ENCODE peak calls at places on chromosomes 13 and 19, in four cellular contexts. One of them, this sample, is unnamed.

GRCh38 chr13:28865312-28865711 is 45.2 kb downstream of the MTUS2 start:
- DNase-seq in fibroblast of lung: no peak
- DNase-seq in endothelial cell of umbilical vein: no peak
- DNase-seq in kidney: no peak
- DNase-seq in this sample: no peak

GRCh38 chr13:54563286-54563685 is 1534.7 kb downstream of the OLFM4 start:
- DNase-seq in kidney: no peak
- DNase-seq in endothelial cell of umbilical vein: no peak
- DNase-seq in fibroblast of lung: no peak
- DNase-seq in this sample: peak

GRCh38 chr19:41872775-41873647 is 4.1 kb upstream of the CD79A start:
- DNase-seq in fibroblast of lung: peak
- DNase-seq in kidney: peak
- DNase-seq in endothelial cell of umbilical vein: peak
- DNase-seq in this sample: peak

GRCh38 chr13:46983881-46984280 is 87.0 kb upstream of the HTR2A start:
- DNase-seq in kidney: no peak
- DNase-seq in endothelial cell of umbilical vein: no peak
- DNase-seq in fibroblast of lung: peak
- DNase-seq in this sample: peak

GRCh38 chr13:44904982-44905381 is 84.3 kb downstream of the NUFIP1 start:
- DNase-seq in kidney: peak
- DNase-seq in endothelial cell of umbilical vein: peak
- DNase-seq in fibroblast of lung: peak
- DNase-seq in this sample: peak

GRCh38 chr13:49669735-49670309 is 21.5 kb downstream of the EBPL start:
- DNase-seq in endothelial cell of umbilical vein: peak
- DNase-seq in fibroblast of lung: peak
- DNase-seq in kidney: no peak
- DNase-seq in this sample: peak

GRCh38 chr13:65330691-65331090 is 1899.4 kb downstream of the PCDH9 start:
- DNase-seq in fibroblast of lung: no peak
- DNase-seq in endothelial cell of umbilical vein: no peak
- DNase-seq in kidney: peak
- DNase-seq in this sample: no peak

GRCh38 chr13:51614350-51614786 is 30.1 kb downstream of the WDFY2 start:
- DNase-seq in fibroblast of lung: no peak
- DNase-seq in kidney: no peak
- DNase-seq in endothelial cell of umbilical vein: no peak
- DNase-seq in this sample: no peak

GRCh38 chr13:36362251-36362650 is 16.1 kb upstream of the SPART start:
- DNase-seq in fibroblast of lung: peak
- DNase-seq in kidney: no peak
- DNase-seq in endothelial cell of umbilical vein: no peak
- DNase-seq in this sample: peak

GRCh38 chr19:15722956-15723355 is 4.9 kb upstream of the OR10H2 start:
- DNase-seq in endothelial cell of umbilical vein: no peak
- DNase-seq in fibroblast of lung: no peak
- DNase-seq in kidney: no peak
- DNase-seq in this sample: no peak

GRCh38 chr19:7385062-7385461 is 36.3 kb downstream of the ARHGEF18 start:
- DNase-seq in fibroblast of lung: no peak
- DNase-seq in kidney: peak
- DNase-seq in endothelial cell of umbilical vein: no peak
- DNase-seq in this sample: no peak

GRCh38 chr19:41214161-41214560 is 4.9 kb upstream of the AXL start:
- DNase-seq in kidney: no peak
- DNase-seq in fibroblast of lung: no peak
- DNase-seq in endothelial cell of umbilical vein: no peak
- DNase-seq in this sample: no peak

GRCh38 chr13:40102854-40103253 is 447.4 kb downstream of the COG6 start:
- DNase-seq in fibroblast of lung: peak
- DNase-seq in kidney: peak
- DNase-seq in endothelial cell of umbilical vein: no peak
- DNase-seq in this sample: peak

GRCh38 chr13:70964124-70964523 is 855.9 kb upstream of the KLHL1 start:
- DNase-seq in endothelial cell of umbilical vein: peak
- DNase-seq in fibroblast of lung: no peak
- DNase-seq in kidney: no peak
- DNase-seq in this sample: peak

GRCh38 chr19:1970806-1971502 is 30.0 kb downstream of the CSNK1G2 start:
- DNase-seq in kidney: no peak
- DNase-seq in endothelial cell of umbilical vein: no peak
- DNase-seq in fibroblast of lung: no peak
- DNase-seq in this sample: peak

GRCh38 chr19:39470724-39471339 is 9.8 kb upstream of the TIMM50 start:
- DNase-seq in fibroblast of lung: peak
- DNase-seq in endothelial cell of umbilical vein: no peak
- DNase-seq in kidney: no peak
- DNase-seq in this sample: no peak

GRCh38 chr13:29456419-29456818 is 139.1 kb downstream of the SLC7A1 start:
- DNase-seq in endothelial cell of umbilical vein: no peak
- DNase-seq in fibroblast of lung: no peak
- DNase-seq in kidney: no peak
- DNase-seq in this sample: no peak

DNA sequence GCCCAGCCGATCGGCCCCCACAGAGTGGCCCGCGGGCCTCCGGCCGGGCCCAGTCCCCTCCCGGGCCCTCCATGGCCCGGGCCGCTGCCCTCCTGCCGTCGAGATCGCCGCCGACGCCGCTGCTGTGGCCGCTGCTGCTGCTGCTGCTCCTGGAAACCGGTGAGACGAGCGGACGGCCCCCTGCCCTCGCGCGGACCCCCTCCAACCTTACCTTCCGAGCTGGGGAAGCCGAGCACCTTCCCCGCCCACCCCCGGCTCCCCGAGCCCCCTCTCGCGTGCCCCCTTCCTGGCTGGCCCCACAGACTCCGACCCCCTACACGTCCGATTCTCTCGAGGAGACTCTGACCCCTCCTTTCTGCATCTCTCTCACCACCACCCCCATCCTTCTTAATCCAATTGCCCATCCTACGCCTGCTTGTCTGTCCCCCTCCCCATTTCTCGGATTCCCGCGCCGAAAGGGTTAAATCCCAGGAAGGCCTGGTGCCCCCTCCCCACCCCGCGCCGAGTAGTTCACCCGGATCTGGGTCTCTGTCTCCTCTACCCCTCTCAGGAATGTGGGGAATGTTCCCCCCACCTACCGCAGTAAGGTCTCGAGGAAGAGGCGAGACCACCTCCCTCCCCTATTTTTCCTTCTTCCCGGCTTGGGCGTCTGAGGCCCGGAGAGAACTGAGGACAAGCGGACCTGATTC is 502 bp downstream of the NECTIN2 start:
- DNase-seq in fibroblast of lung: peak
- DNase-seq in endothelial cell of umbilical vein: peak
- DNase-seq in kidney: peak
- DNase-seq in this sample: no peak
- H3K9ac ChIP-seq in fibroblast of lung: peak
- H3K9ac ChIP-seq in endothelial cell of umbilical vein: peak
- H3K9ac ChIP-seq in kidney: peak
- H3K9ac ChIP-seq in this sample: peak

GRCh38 chr19:6271251-6271650 is 8.5 kb downstream of the MLLT1 start:
- DNase-seq in kidney: peak
- DNase-seq in fibroblast of lung: peak
- DNase-seq in endothelial cell of umbilical vein: peak
- DNase-seq in this sample: no peak
- H3K9ac ChIP-seq in kidney: no peak
- H3K9ac ChIP-seq in fibroblast of lung: peak
- H3K9ac ChIP-seq in endothelial cell of umbilical vein: peak
- H3K9ac ChIP-seq in this sample: peak

DNA sequence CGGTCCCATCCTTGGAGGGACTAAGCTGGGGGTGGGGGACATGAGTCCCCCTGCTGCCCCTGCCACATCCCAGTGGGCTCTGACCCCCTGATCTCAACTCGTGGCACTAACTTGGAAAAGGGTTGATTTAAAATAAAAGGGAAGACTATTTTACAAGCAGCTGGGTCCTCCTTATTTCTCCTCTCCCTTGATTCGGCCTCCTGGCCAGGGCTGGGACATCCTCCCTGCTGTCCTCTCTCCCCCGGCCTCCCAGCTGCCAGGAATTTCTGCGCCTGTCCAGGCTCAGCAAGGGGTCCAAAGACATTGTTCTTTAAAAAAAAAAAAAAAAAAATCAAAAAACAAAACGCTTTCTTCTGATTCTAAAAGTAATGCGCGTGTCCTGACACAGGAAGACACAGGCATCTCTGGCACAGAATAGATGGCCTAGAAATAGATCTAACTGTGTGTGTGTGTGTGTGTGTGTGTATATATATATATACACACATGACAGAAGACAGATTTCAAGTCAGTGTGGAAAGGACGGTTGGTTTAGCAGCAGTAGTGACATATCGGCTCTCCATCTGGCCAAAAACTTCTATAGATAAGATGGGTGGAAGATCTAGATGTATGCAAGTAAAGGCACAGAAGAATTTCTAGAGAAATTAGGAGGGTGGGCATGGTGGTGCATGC is 12.3 kb upstream of the LENG8 start:
- DNase-seq in fibroblast of lung: no peak
- DNase-seq in kidney: peak
- DNase-seq in endothelial cell of umbilical vein: no peak
- DNase-seq in this sample: no peak
- H3K9ac ChIP-seq in fibroblast of lung: no peak
- H3K9ac ChIP-seq in kidney: no peak
- H3K9ac ChIP-seq in endothelial cell of umbilical vein: no peak
- H3K9ac ChIP-seq in this sample: no peak

GRCh38 chr19:48835734-48836088 is 580 bp downstream of the HSD17B14 start:
- DNase-seq in kidney: peak
- DNase-seq in fibroblast of lung: peak
- DNase-seq in endothelial cell of umbilical vein: peak
- DNase-seq in this sample: peak

GRCh38 chr19:48833977-48834376 is 2.3 kb downstream of the HSD17B14 start:
- DNase-seq in fibroblast of lung: no peak
- DNase-seq in kidney: no peak
- DNase-seq in endothelial cell of umbilical vein: no peak
- DNase-seq in this sample: no peak

GRCh38 chr19:48830088-48830487 is 6.2 kb downstream of the HSD17B14 start:
- DNase-seq in kidney: no peak
- DNase-seq in endothelial cell of umbilical vein: no peak
- DNase-seq in fibroblast of lung: no peak
- DNase-seq in this sample: no peak

GRCh38 chr19:48830965-48831364 is 5.3 kb downstream of the HSD17B14 start:
- DNase-seq in kidney: no peak
- DNase-seq in fibroblast of lung: no peak
- DNase-seq in endothelial cell of umbilical vein: no peak
- DNase-seq in this sample: no peak

DNA sequence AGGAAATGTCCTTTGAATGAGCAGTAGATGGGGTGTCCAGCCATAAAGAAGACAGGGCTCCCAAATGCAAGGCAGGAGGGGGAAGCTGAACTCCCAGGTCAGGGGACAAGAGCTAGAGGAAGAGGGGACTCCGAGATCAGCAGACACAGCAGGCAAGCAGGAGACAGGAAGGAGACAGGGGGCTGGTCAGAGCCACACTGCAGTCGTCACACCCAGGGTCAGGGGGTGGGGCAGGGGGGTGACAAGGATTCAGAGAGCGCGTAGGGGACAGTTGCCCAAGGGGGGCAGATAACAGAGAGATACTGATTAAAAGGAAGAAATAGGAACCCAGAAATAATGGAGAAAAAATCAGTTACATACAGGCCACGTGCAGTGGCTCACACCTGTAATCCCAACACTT is 3.2 kb downstream of the HSD17B14 start:
- DNase-seq in endothelial cell of umbilical vein: no peak
- DNase-seq in fibroblast of lung: no peak
- DNase-seq in kidney: no peak
- DNase-seq in this sample: no peak
- H3K9ac ChIP-seq in endothelial cell of umbilical vein: no peak
- H3K9ac ChIP-seq in fibroblast of lung: no peak
- H3K9ac ChIP-seq in kidney: no peak
- H3K9ac ChIP-seq in this sample: no peak

GRCh38 chr19:51926784-51927741 is at the start of gene ZNF613:
- DNase-seq in fibroblast of lung: peak
- DNase-seq in kidney: peak
- DNase-seq in endothelial cell of umbilical vein: peak
- DNase-seq in this sample: peak

GRCh38 chr19:51927859-51928258 is 587 bp downstream of the ZNF613 start:
- DNase-seq in fibroblast of lung: no peak
- DNase-seq in kidney: no peak
- DNase-seq in endothelial cell of umbilical vein: no peak
- DNase-seq in this sample: no peak

GRCh38 chr19:51926426-51926783 is 867 bp upstream of the ZNF613 start:
- DNase-seq in kidney: no peak
- DNase-seq in fibroblast of lung: no peak
- DNase-seq in endothelial cell of umbilical vein: no peak
- DNase-seq in this sample: no peak

GRCh38 chr19:51931921-51932320 is 4.6 kb downstream of the ZNF613 start:
- DNase-seq in kidney: no peak
- DNase-seq in fibroblast of lung: no peak
- DNase-seq in endothelial cell of umbilical vein: no peak
- DNase-seq in this sample: no peak
- H3K9ac ChIP-seq in kidney: no peak
- H3K9ac ChIP-seq in fibroblast of lung: no peak
- H3K9ac ChIP-seq in endothelial cell of umbilical vein: no peak
- H3K9ac ChIP-seq in this sample: no peak

GRCh38 chr19:680287-681028 is 4.3 kb downstream of the FSTL3 start:
- DNase-seq in kidney: peak
- DNase-seq in endothelial cell of umbilical vein: peak
- DNase-seq in fibroblast of lung: peak
- DNase-seq in this sample: peak

GRCh38 chr19:682678-683320 is 6.6 kb downstream of the FSTL3 start:
- DNase-seq in kidney: peak
- DNase-seq in endothelial cell of umbilical vein: no peak
- DNase-seq in fibroblast of lung: no peak
- DNase-seq in this sample: no peak

GRCh38 chr19:681638-682037 is 5.4 kb downstream of the FSTL3 start:
- DNase-seq in endothelial cell of umbilical vein: no peak
- DNase-seq in fibroblast of lung: no peak
- DNase-seq in kidney: peak
- DNase-seq in this sample: no peak

GRCh38 chr19:679418-680286 is 3.5 kb downstream of the FSTL3 start:
- DNase-seq in fibroblast of lung: peak
- DNase-seq in endothelial cell of umbilical vein: peak
- DNase-seq in kidney: peak
- DNase-seq in this sample: peak

GRCh38 chr19:681029-681626 is 4.9 kb downstream of the FSTL3 start:
- DNase-seq in fibroblast of lung: no peak
- DNase-seq in endothelial cell of umbilical vein: no peak
- DNase-seq in kidney: peak
- DNase-seq in this sample: peak
- H3K9ac ChIP-seq in fibroblast of lung: no peak
- H3K9ac ChIP-seq in endothelial cell of umbilical vein: no peak
- H3K9ac ChIP-seq in kidney: no peak
- H3K9ac ChIP-seq in this sample: no peak

DNA sequence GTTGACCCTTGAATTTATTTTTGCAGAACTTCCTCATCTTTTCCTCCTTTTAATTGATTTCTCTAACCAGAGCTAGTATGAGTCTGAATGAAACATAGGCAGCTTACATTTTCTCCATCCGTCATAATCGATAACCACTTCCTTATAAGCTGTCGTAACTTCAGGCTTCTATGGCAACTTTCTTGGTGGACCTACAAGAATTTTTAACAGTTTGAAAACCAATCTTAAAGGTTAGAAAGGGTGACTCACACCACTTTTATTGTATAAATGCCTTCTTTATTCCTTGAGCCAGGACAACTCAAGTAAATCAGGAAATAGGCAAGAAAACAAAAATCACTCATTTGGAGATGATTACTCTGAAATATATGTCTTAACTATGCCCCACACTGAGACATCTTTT is 105.7 kb upstream of the KL start:
- DNase-seq in fibroblast of lung: peak
- DNase-seq in endothelial cell of umbilical vein: no peak
- DNase-seq in kidney: no peak
- DNase-seq in this sample: peak
- H3K9ac ChIP-seq in fibroblast of lung: no peak
- H3K9ac ChIP-seq in endothelial cell of umbilical vein: no peak
- H3K9ac ChIP-seq in kidney: no peak
- H3K9ac ChIP-seq in this sample: peak

GRCh38 chr19:47601180-47601904 is 7.6 kb upstream of the BICRA start:
- DNase-seq in endothelial cell of umbilical vein: no peak
- DNase-seq in kidney: no peak
- DNase-seq in fibroblast of lung: no peak
- DNase-seq in this sample: peak
- H3K9ac ChIP-seq in endothelial cell of umbilical vein: no peak
- H3K9ac ChIP-seq in kidney: no peak
- H3K9ac ChIP-seq in fibroblast of lung: no peak
- H3K9ac ChIP-seq in this sample: peak

This sample was measured in PC-3.